ENCODE peak calls at places on chromosomes 3 and 15, in seven cellular contexts. H, C, D, E, U, K and W are unnamed samples.

GRCh38 chr15:35115155-35115725 is 30.1 kb upstream of the NANOGP8 start:
- DNase-seq in H (no peak), C (peak), D (peak), E (no peak), U (no peak), K (no peak), W (peak)

GRCh38 chr3:182644800-182645433 is 148.4 kb upstream of the ATP11B start:
- DNase-seq in H (no peak), C (no peak), D (no peak), E (no peak), U (no peak), K (no peak), W (no peak)

GRCh38 chr3:37741644-37742043 is 120.0 kb upstream of the CTDSPL start:
- DNase-seq in H (peak), C (peak), D (peak), E (peak), U (no peak), K (no peak), W (no peak)

GRCh38 chr3:138210528-138210927 is 23.4 kb downstream of the ARMC8 start:
- DNase-seq in H (no peak), C (no peak), D (no peak), E (no peak), U (no peak), K (no peak), W (no peak)

GRCh38 chr15:51103330-51103729 is 8.6 kb upstream of the TNFAIP8L3 start:
- DNase-seq in H (no peak), C (no peak), D (no peak), E (no peak), U (no peak), K (no peak), W (peak)

GRCh38 chr15:58307313-58307961 is 124.4 kb upstream of the LIPC start:
- DNase-seq in H (no peak), C (no peak), D (no peak), E (peak), U (no peak), K (no peak), W (peak)

GRCh38 chr3:190671658-190672057 is 157.8 kb downstream of the IL1RAP start:
- DNase-seq in H (no peak), C (no peak), D (no peak), E (no peak), U (no peak), K (no peak), W (peak)

GRCh38 chr3:86793786-86794185 is 197.2 kb downstream of the VGLL3 start:
- DNase-seq in H (no peak), C (no peak), D (peak), E (no peak), U (peak), K (no peak), W (peak)

GRCh38 chr3:12959838-12960378 is 113.3 kb downstream of the IQSEC1 start:
- DNase-seq in H (no peak), C (peak), D (no peak), E (no peak), U (no peak), K (no peak), W (no peak)

GRCh38 chr3:146177072-146177936 is 16.3 kb upstream of the PLOD2 start:
- DNase-seq in H (no peak), C (no peak), D (no peak), E (no peak), U (no peak), K (no peak), W (no peak)

GRCh38 chr15:43267439-43267838 is 711 bp upstream of the TGM5 start:
- DNase-seq in H (no peak), C (no peak), D (no peak), E (no peak), U (no peak), K (no peak), W (no peak)

GRCh38 chr3:32391643-32392529 is at the start of gene CMTM7:
- DNase-seq in H (peak), C (peak), D (peak), E (peak), U (no peak), K (no peak), W (peak)

GRCh38 chr15:52653451-52653964 is 25.7 kb downstream of the ATOSA start:
- DNase-seq in H (peak), C (peak), D (no peak), E (no peak), U (no peak), K (no peak), W (peak)

GRCh38 chr15:74340139-74340538 is 27.3 kb downstream of the CYP11A1 start:
- DNase-seq in H (no peak), C (no peak), D (no peak), E (no peak), U (no peak), K (no peak), W (no peak)

GRCh38 chr3:9916734-9917680 is at the start of gene IL17RC:
- DNase-seq in H (peak), C (peak), D (peak), E (peak), U (peak), K (no peak), W (peak)

GRCh38 chr15:76098685-76099084 is 38.9 kb downstream of the TMEM266 start:
- DNase-seq in H (no peak), C (no peak), D (peak), E (no peak), U (no peak), K (no peak), W (no peak)

GRCh38 chr15:100783296-100783695 is 96.3 kb upstream of the ALDH1A3 start:
- DNase-seq in H (no peak), C (no peak), D (no peak), E (no peak), U (no peak), K (no peak), W (no peak)

GRCh38 chr15:74692327-74692726 is 3.5 kb downstream of the EDC3 start:
- DNase-seq in H (no peak), C (no peak), D (no peak), E (no peak), U (no peak), K (no peak), W (no peak)

GRCh38 chr3:116340680-116341216 is 104.5 kb downstream of the LSAMP start:
- DNase-seq in H (no peak), C (no peak), D (no peak), E (peak), U (no peak), K (no peak), W (peak)

GRCh38 chr3:194327030-194327413 is 24.1 kb downstream of the CPN2 start:
- DNase-seq in H (no peak), C (no peak), D (no peak), E (no peak), U (no peak), K (no peak), W (peak)

GRCh38 chr3:60645801-60646200 is 605.5 kb downstream of the FHIT start:
- DNase-seq in H (no peak), C (no peak), D (no peak), E (no peak), U (no peak), K (no peak), W (no peak)

GRCh38 chr3:162390891-162391290 is 894.3 kb downstream of the OTOL1 start:
- DNase-seq in H (peak), C (no peak), D (no peak), E (no peak), U (no peak), K (no peak), W (peak)

GRCh38 chr15:62248277-62248974 is 83.3 kb upstream of the C2CD4B start:
- DNase-seq in H (no peak), C (no peak), D (no peak), E (no peak), U (no peak), K (no peak), W (peak)

DNA sequence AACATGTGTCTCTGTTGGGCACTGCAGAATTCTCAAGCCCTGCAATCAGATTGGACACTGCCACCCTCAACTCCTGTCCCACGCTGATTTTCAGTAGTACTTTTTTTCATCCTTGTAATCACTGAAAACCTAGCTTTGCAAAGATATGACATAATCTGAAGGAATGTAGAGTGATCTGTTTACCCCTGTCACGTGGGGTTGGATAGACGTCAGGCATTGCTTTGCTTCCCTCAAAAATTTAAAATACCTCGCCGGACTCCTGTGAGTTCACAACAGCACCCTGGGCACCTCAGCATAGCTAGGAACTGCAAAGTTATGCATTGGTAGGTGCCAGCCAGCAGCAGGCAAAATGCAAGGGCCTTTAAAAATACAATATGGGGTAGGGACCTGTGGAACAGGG is 71.1 kb upstream of the OXTR start:
- DNase-seq in H (no peak), C (no peak), D (no peak), E (no peak), U (no peak), K (no peak), W (peak)
- TF ChIP-seq RFX5 in H (no peak), C (no peak), D (no peak), E (no peak), U (no peak), K (no peak), W (no peak)

GRCh38 chr15:95442107-95442719 is 888.3 kb upstream of the NR2F2 start:
- DNase-seq in H (no peak), C (no peak), D (no peak), E (no peak), U (no peak), K (no peak), W (no peak)
- TF ChIP-seq RFX5 in H (no peak), C (no peak), D (no peak), E (no peak), U (no peak), K (no peak), W (no peak)

DNA sequence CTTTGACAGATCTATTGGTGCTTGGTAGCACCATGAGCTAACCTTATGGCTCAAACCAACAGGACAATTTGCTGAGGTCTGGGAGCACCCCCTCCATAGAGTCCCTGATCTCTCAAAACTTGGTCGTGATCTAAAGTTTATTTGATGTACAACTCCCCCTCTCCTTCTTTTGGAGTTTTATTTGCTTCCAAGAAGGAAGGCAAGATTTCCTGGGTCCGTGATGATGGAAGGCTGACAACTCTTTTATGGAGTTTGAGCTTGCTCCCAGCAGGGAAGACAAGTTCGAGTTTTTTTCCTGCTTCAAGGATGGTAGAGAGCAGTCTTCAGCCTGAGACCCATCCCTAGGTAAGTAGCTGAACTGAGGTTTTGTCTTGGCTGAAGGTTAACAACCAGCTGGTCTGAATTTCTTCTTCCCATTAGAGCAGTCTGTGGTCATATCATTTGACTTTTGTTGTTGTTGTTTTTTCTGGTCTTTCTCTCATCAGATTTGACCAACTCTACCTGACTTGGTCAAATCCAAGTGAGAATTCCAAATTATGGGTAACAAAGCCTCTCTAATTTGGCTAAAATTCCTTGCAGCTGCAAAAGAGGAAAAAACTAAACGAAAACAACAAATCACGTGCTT is 2.8 kb upstream of the MUC20 start:
- DNase-seq in H (no peak), C (no peak), D (no peak), E (no peak), U (no peak), K (no peak), W (no peak)
- TF ChIP-seq RFX5 in H (no peak), C (no peak), D (no peak), E (no peak), U (no peak), K (no peak), W (no peak)

GRCh38 chr3:156149781-156150375 is 29.5 kb downstream of the KCNAB1 start:
- DNase-seq in H (no peak), C (no peak), D (no peak), E (no peak), U (no peak), K (no peak), W (no peak)
- TF ChIP-seq RFX5 in H (no peak), C (no peak), D (no peak), E (no peak), U (no peak), K (no peak), W (no peak)

GRCh38 chr3:177150218-177150916 is 46.9 kb downstream of the TBL1XR1 start:
- DNase-seq in H (no peak), C (no peak), D (peak), E (no peak), U (no peak), K (no peak), W (no peak)

GRCh38 chr3:177146646-177147045 is 50.6 kb downstream of the TBL1XR1 start:
- DNase-seq in H (no peak), C (no peak), D (no peak), E (no peak), U (no peak), K (no peak), W (peak)

GRCh38 chr3:177154733-177155132 is 42.5 kb downstream of the TBL1XR1 start:
- DNase-seq in H (no peak), C (no peak), D (no peak), E (no peak), U (no peak), K (no peak), W (no peak)

GRCh38 chr3:177147790-177148189 is 49.5 kb downstream of the TBL1XR1 start:
- DNase-seq in H (no peak), C (peak), D (no peak), E (no peak), U (no peak), K (no peak), W (no peak)

DNA sequence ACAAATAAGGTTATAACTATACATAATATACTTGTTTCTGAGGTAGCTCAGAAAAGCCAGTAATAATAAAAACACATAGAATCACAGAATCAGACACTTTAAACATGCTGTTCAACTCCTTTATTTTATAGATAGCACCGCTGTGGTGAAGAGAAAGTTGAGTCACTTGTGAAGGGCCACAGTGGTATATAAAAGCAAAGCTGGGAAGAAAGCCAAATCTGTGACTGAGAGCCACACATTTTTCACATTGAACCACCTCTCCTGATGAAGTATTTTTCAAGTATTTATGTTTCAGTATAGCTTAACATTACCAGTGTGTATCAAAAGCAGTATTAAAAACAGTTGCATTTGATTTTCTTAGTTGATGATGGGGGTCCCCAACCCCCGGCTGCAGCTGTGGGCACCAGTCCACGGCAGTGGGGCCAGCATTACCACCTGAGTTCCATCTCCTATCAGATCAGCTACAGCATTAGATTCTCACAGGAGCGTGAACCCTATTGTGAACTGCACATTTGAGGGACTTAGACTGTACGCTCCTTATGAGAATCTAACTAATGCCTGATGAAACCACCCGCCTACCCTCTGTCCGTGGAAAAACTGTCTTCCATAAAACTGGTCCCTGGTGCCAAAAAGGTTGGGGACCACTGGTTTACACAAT is 46.2 kb downstream of the TBL1XR1 start:
- DNase-seq in H (no peak), C (peak), D (peak), E (no peak), U (no peak), K (peak), W (peak)
- TF ChIP-seq RFX5 in H (no peak), C (no peak), D (no peak), E (no peak), U (no peak), K (no peak), W (no peak)

GRCh38 chr15:72202801-72203506 is 5.4 kb upstream of the GRAMD2A start:
- DNase-seq in H (no peak), C (no peak), D (no peak), E (no peak), U (no peak), K (no peak), W (no peak)

GRCh38 chr15:72205273-72205672 is 7.7 kb upstream of the GRAMD2A start:
- DNase-seq in H (no peak), C (no peak), D (no peak), E (no peak), U (no peak), K (no peak), W (no peak)

GRCh38 chr15:72202302-72202701 is 4.7 kb upstream of the GRAMD2A start:
- DNase-seq in H (no peak), C (no peak), D (no peak), E (no peak), U (no peak), K (no peak), W (no peak)

GRCh38 chr15:72201346-72202029 is 3.9 kb upstream of the GRAMD2A start:
- DNase-seq in H (no peak), C (no peak), D (no peak), E (no peak), U (no peak), K (no peak), W (no peak)

DNA sequence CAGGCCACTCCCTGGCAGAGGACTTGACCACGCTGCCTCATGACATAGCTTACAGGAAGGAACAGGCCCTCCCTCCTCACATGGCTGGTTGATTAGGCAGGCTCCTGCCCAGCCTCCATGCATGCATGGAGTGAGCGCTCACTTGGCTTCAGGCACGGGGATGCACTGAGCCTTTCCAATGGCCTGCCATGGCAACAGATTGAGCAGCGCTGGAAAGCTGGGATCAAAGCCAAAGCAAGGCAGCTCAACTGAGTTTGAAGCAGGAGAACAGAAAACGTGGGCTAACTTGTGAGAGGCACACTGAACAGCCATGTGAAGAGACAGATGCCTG is 5.9 kb upstream of the GRAMD2A start:
- DNase-seq in H (no peak), C (no peak), D (no peak), E (peak), U (no peak), K (no peak), W (peak)
- TF ChIP-seq RFX5 in H (no peak), C (no peak), D (no peak), E (peak), U (no peak), K (no peak), W (no peak)

GRCh38 chr3:177703788-177704187 is 506.5 kb upstream of the TBL1XR1 start:
- DNase-seq in H (no peak), C (no peak), D (no peak), E (no peak), U (no peak), K (no peak), W (peak)
- TF ChIP-seq RFX5 in H (no peak), C (no peak), D (no peak), E (no peak), U (no peak), K (no peak), W (no peak)

DNA sequence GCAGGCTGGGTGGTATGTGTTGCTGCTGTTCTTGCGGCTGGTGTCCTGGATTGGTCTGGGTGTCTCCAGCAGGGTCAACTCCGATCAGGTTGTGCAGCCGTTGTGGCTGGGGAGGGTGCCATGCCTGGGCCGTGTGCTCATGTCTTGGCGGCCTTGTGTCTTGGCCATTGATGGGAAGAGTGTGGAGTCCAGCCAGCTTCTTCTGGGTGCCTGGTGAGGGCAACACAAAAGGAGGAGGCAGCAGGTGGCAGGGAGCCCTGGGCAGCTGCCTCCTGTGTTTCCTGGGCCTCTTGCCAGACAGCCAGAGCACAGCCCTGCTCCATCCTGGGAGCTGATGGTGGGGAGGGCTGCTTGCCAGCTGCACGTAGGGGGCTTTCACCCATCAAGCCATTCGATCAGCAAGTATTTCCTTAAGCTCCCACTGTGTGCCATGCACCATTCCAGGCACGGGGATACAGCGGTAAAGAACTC is 4.3 kb downstream of the CHAC1 start:
- DNase-seq in H (no peak), C (no peak), D (no peak), E (peak), U (no peak), K (no peak), W (no peak)
- TF ChIP-seq RFX5 in H (no peak), C (no peak), D (no peak), E (no peak), U (no peak), K (no peak), W (no peak)